ENCODE peak calls at places on chromosome 17, in six cellular contexts. A is IMR-90, U is GM23248, M is OCI-LY7, D is osteoblast, W is GM12878. V is an unnamed sample.
A peak's percentile ranks its signal among the peaks of the same experiment; 100 is the strongest.

GRCh38 chr17:43094129-43094834 is 30.9 kb downstream of the BRCA1 start:
- DNase-seq in A (peak; percentile 68), U (peak; percentile 86), M (no peak), D (peak; percentile 85), W (no peak), V (no peak)

GRCh38 chr17:45115871-45116270 is 16.4 kb downstream of the PLCD3 start:
- DNase-seq in A (peak; percentile 55), U (no peak), M (no peak), D (peak; percentile 96), W (no peak), V (no peak)

GRCh38 chr17:15900871-15901270 is 44.1 kb upstream of the ADORA2B start:
- DNase-seq in A (no peak), U (no peak), M (peak; percentile 14), D (no peak), W (peak; percentile 13), V (no peak)

GRCh38 chr17:43401293-43401692 is 2.5 kb downstream of the ARL4D start:
- DNase-seq in A (peak; percentile 88), U (peak; percentile 98), M (no peak), D (peak; percentile 97), W (no peak), V (no peak)

GRCh38 chr17:27496501-27496943 is 40.3 kb downstream of the KSR1 start:
- DNase-seq in A (no peak), U (no peak), M (no peak), D (no peak), W (no peak), V (no peak)

GRCh38 chr17:151886-152859 is 14.8 kb downstream of the SCGB1C2 start:
- DNase-seq in A (peak; percentile 8), U (peak; percentile 45), M (no peak), D (no peak), W (no peak), V (no peak)

GRCh38 chr17:32099686-32100085 is 42.6 kb upstream of the RHOT1 start:
- DNase-seq in A (no peak), U (no peak), M (no peak), D (no peak), W (no peak), V (no peak)

GRCh38 chr17:71423871-71424546 is 696.8 kb upstream of the SOX9 start:
- DNase-seq in A (peak; percentile 76), U (peak; percentile 18), M (peak; percentile 95), D (no peak), W (no peak), V (peak; percentile 21)

GRCh38 chr17:67441052-67441738 is 64.1 kb downstream of the PITPNC1 start:
- DNase-seq in A (peak; percentile 88), U (peak; percentile 94), M (peak; percentile 85), D (peak; percentile 72), W (no peak), V (no peak)

GRCh38 chr17:27762527-27763305 is 37.6 kb downstream of the NOS2 start:
- DNase-seq in A (peak; percentile 37), U (peak; percentile 45), M (peak; percentile 16), D (no peak), W (no peak), V (peak; percentile 35)

GRCh38 chr17:5123343-5124124 is 7.7 kb downstream of the USP6 start:
- DNase-seq in A (no peak), U (peak; percentile 21), M (no peak), D (no peak), W (no peak), V (no peak)

GRCh38 chr17:12089809-12090384 is 69.2 kb downstream of the MAP2K4 start:
- DNase-seq in A (peak; percentile 83), U (peak; percentile 56), M (no peak), D (peak; percentile 77), W (no peak), V (no peak)

GRCh38 chr17:17849863-17850373 is 13.1 kb upstream of the SREBF1 start:
- DNase-seq in A (peak; percentile 43), U (peak; percentile 67), M (peak; percentile 85), D (peak; percentile 91), W (peak; percentile 32), V (no peak)

GRCh38 chr17:57459286-57459915 is 203.1 kb downstream of the MSI2 start:
- DNase-seq in A (peak; percentile 82), U (peak; percentile 60), M (no peak), D (peak; percentile 19), W (no peak), V (no peak)

GRCh38 chr17:48294193-48294909 is 135.7 kb downstream of the SKAP1 start:
- DNase-seq in A (no peak), U (no peak), M (no peak), D (no peak), W (no peak), V (no peak)

GRCh38 chr17:48293319-48294192 is 136.5 kb downstream of the SKAP1 start:
- DNase-seq in A (no peak), U (no peak), M (no peak), D (no peak), W (no peak), V (no peak)

GRCh38 chr17:48297825-48298224 is 132.2 kb downstream of the SKAP1 start:
- DNase-seq in A (no peak), U (no peak), M (no peak), D (no peak), W (no peak), V (no peak)

GRCh38 chr17:48294989-48295892 is 134.8 kb downstream of the SKAP1 start:
- DNase-seq in A (no peak), U (peak; percentile 16), M (peak; percentile 63), D (no peak), W (peak; percentile 47), V (peak; percentile 70)

DNA sequence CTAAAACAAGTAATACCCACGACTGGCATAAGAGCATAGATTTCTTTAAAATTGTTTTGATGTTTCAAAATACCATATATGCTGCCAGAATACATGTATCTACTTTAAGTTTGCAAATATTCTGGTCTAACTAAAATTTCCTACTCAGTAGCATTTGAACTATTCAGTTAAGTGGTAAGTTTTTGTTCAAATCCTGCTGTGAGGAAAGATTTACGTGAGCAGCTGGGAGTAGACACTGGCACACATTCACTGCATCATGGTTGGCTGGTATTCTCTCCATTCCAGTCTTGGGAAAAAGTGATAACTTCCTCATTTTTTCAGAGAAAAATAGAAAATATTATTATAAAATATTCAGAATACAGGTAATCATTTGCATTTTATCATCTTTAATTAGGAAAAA is 133.6 kb downstream of the SKAP1 start:
- DNase-seq in A (no peak), U (no peak), M (no peak), D (no peak), W (no peak), V (no peak)
- H2AFZ ChIP-seq in A (no peak overlapping the region), U (no peak overlapping the region), M (no peak overlapping the region), D (no peak overlapping the region), W (no peak overlapping the region), V (no peak overlapping the region)

GRCh38 chr17:51580869-51581268 is 320.5 kb downstream of the UTP18 start:
- DNase-seq in A (no peak), U (no peak), M (no peak), D (no peak), W (no peak), V (no peak)
- H3K4me3 ChIP-seq in A (no peak overlapping the region), U (no peak overlapping the region), M (no peak overlapping the region), D (no peak overlapping the region), W (no peak overlapping the region), V (no peak overlapping the region)

GRCh38 chr17:66301864-66302741 is at the start of gene PRKCA:
- DNase-seq in A (peak; percentile 69), U (peak; percentile 92), M (peak; percentile 81), D (peak; percentile 97), W (no peak), V (peak; percentile 83)
- H2AFZ ChIP-seq in A (peak within 1 kb of the TSS; percentile 85), U (peak within 1 kb of the TSS; percentile 87), M (peak within 1 kb of the TSS; percentile 90), D (peak within 1 kb of the TSS; percentile 77), W (peak within 1 kb of the TSS; percentile 71), V (peak within 1 kb of the TSS; percentile 98)

GRCh38 chr17:77468897-77469296 is 328.1 kb downstream of the SEC14L1 start:
- DNase-seq in A (no peak), U (no peak), M (no peak), D (peak; percentile 85), W (no peak), V (no peak)

GRCh38 chr17:77471984-77472836 is 331.4 kb downstream of the SEC14L1 start:
- DNase-seq in A (peak; percentile 64), U (peak; percentile 64), M (peak; percentile 73), D (peak; percentile 86), W (no peak), V (peak; percentile 27)

GRCh38 chr17:77470800-77471733 is 330.3 kb downstream of the SEC14L1 start:
- DNase-seq in A (peak; percentile 43), U (peak; percentile 37), M (no peak), D (peak; percentile 83), W (no peak), V (peak; percentile 5)

GRCh38 chr17:77472837-77473214 is 332.1 kb downstream of the SEC14L1 start:
- DNase-seq in A (no peak), U (no peak), M (no peak), D (peak; percentile 21), W (no peak), V (peak; percentile 3)

GRCh38 chr17:77470330-77470786 is 329.6 kb downstream of the SEC14L1 start:
- DNase-seq in A (no peak), U (no peak), M (no peak), D (peak; percentile 13), W (no peak), V (peak; percentile 0)
- H3K4me3 ChIP-seq in A (no peak overlapping the region), U (no peak overlapping the region), M (peak overlapping the region; percentile 57), D (no peak overlapping the region), W (no peak overlapping the region), V (no peak overlapping the region)

DNA sequence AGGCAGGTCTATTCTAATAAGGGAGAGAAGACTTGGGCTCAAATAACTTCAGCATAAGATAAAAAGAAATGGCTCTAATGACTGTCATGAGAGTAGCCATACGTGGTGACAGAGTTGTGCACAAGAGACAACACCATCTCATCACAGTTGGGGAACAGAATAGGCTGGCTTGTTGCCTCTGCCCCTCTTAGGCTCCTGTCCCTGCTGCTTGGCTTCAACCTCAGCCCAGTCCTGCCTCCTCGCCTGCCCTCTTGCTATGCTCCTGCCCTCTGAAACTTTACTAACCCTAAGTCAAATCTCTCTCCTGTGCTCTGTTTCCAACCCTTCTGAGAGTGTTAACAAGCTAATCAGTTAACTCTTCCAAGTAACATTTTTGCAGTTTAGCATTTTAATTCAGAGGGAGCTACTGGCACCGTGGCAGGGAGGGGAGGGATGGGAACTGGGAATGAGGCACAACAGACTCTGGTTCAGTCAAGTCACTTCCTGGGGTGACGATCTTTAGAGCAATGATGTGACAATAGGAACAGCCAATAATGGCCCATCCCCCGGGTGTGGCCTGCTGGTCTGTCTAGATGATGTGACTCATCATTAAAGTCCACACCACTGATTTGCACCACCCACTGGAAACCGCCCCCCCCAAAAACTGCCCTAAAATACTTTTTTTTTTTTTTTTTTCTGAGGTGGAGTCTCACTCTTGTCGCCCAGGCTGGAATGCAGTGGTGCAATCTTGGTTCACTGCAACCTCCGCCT is 35.5 kb downstream of the DNAH17 start:
- DNase-seq in A (no peak), U (peak; percentile 52), M (no peak), D (peak; percentile 79), W (no peak), V (no peak)
- H2AFZ ChIP-seq in A (no peak overlapping the region), U (peak overlapping the region; percentile 49), M (no peak overlapping the region), D (no peak overlapping the region), W (no peak overlapping the region), V (no peak overlapping the region)

GRCh38 chr17:82232322-82232785 is 3.5 kb downstream of the SLC16A3 start:
- DNase-seq in A (no peak), U (no peak), M (no peak), D (no peak), W (no peak), V (no peak)
- H3K4me3 ChIP-seq in A (peak overlapping the region; percentile 98), U (peak overlapping the region; percentile 98), M (no peak overlapping the region), D (peak overlapping the region; percentile 89), W (peak overlapping the region; percentile 99), V (no peak overlapping the region)